ENCODE peak calls at places on chromosomes 13 and 19, in seven cellular contexts. One of them, this sample, is unnamed.

GRCh38 chr19:30428856-30429255 is 56.7 kb downstream of the ZNF536 start:
- DNase-seq in endodermal cell: no peak
- DNase-seq in stomach: no peak
- DNase-seq in nephron progenitor cell: no peak
- DNase-seq in A549: no peak
- DNase-seq in AG04450: no peak
- DNase-seq in IMR-90: no peak
- DNase-seq in this sample: peak

GRCh38 chr19:29798783-29799182 is 13.0 kb upstream of the CCNE1 start:
- DNase-seq in IMR-90: peak
- DNase-seq in endodermal cell: no peak
- DNase-seq in A549: no peak
- DNase-seq in AG04450: no peak
- DNase-seq in stomach: no peak
- DNase-seq in nephron progenitor cell: no peak
- DNase-seq in this sample: no peak

GRCh38 chr19:41551212-41551610 is 24.8 kb upstream of the CEACAM21 start:
- DNase-seq in stomach: no peak
- DNase-seq in AG04450: no peak
- DNase-seq in A549: no peak
- DNase-seq in nephron progenitor cell: no peak
- DNase-seq in endodermal cell: no peak
- DNase-seq in IMR-90: no peak
- DNase-seq in this sample: no peak

GRCh38 chr19:20422616-20423205 is 142.9 kb downstream of the ZNF737 start:
- DNase-seq in nephron progenitor cell: no peak
- DNase-seq in A549: no peak
- DNase-seq in IMR-90: no peak
- DNase-seq in stomach: no peak
- DNase-seq in endodermal cell: peak
- DNase-seq in AG04450: no peak
- DNase-seq in this sample: no peak

GRCh38 chr13:93620366-93620765 is 393.8 kb downstream of the GPC6 start:
- DNase-seq in AG04450: no peak
- DNase-seq in stomach: no peak
- DNase-seq in nephron progenitor cell: no peak
- DNase-seq in IMR-90: no peak
- DNase-seq in endodermal cell: no peak
- DNase-seq in A549: no peak
- DNase-seq in this sample: no peak

GRCh38 chr19:49912965-49913685 is 15.9 kb upstream of the ATF5 start:
- DNase-seq in IMR-90: peak
- DNase-seq in nephron progenitor cell: no peak
- DNase-seq in endodermal cell: peak
- DNase-seq in stomach: no peak
- DNase-seq in A549: no peak
- DNase-seq in AG04450: no peak
- DNase-seq in this sample: no peak

GRCh38 chr13:60074397-60074796 is 89.3 kb downstream of the DIAPH3 start:
- DNase-seq in endodermal cell: no peak
- DNase-seq in A549: no peak
- DNase-seq in IMR-90: peak
- DNase-seq in nephron progenitor cell: no peak
- DNase-seq in stomach: no peak
- DNase-seq in AG04450: peak
- DNase-seq in this sample: no peak

GRCh38 chr13:92804346-92804745 is 422.3 kb upstream of the GPC6 start:
- DNase-seq in stomach: no peak
- DNase-seq in AG04450: no peak
- DNase-seq in IMR-90: peak
- DNase-seq in endodermal cell: no peak
- DNase-seq in nephron progenitor cell: no peak
- DNase-seq in A549: no peak
- DNase-seq in this sample: no peak

GRCh38 chr13:65336916-65337315 is 1893.2 kb downstream of the PCDH9 start:
- DNase-seq in A549: no peak
- DNase-seq in AG04450: peak
- DNase-seq in stomach: no peak
- DNase-seq in endodermal cell: no peak
- DNase-seq in IMR-90: peak
- DNase-seq in nephron progenitor cell: no peak
- DNase-seq in this sample: no peak

GRCh38 chr19:5826531-5827341 is 12.8 kb downstream of the FUT6 start:
- DNase-seq in endodermal cell: peak
- DNase-seq in nephron progenitor cell: peak
- DNase-seq in IMR-90: no peak
- DNase-seq in stomach: peak
- DNase-seq in AG04450: no peak
- DNase-seq in A549: peak
- DNase-seq in this sample: no peak

GRCh38 chr13:93771229-93771628 is 544.6 kb downstream of the GPC6 start:
- DNase-seq in nephron progenitor cell: no peak
- DNase-seq in IMR-90: no peak
- DNase-seq in endodermal cell: no peak
- DNase-seq in A549: no peak
- DNase-seq in stomach: no peak
- DNase-seq in AG04450: no peak
- DNase-seq in this sample: no peak

GRCh38 chr13:111256946-111257345 is 63.5 kb upstream of the TEX29 start:
- DNase-seq in IMR-90: no peak
- DNase-seq in endodermal cell: no peak
- DNase-seq in nephron progenitor cell: no peak
- DNase-seq in AG04450: no peak
- DNase-seq in A549: no peak
- DNase-seq in stomach: no peak
- DNase-seq in this sample: no peak

GRCh38 chr13:50894042-50894441 is 15.5 kb upstream of the RNASEH2B start:
- DNase-seq in endodermal cell: no peak
- DNase-seq in nephron progenitor cell: no peak
- DNase-seq in AG04450: no peak
- DNase-seq in stomach: no peak
- DNase-seq in A549: no peak
- DNase-seq in IMR-90: no peak
- DNase-seq in this sample: no peak

GRCh38 chr13:31638577-31638976 is 100.7 kb upstream of the RXFP2 start:
- DNase-seq in nephron progenitor cell: no peak
- DNase-seq in IMR-90: peak
- DNase-seq in stomach: no peak
- DNase-seq in AG04450: peak
- DNase-seq in A549: no peak
- DNase-seq in endodermal cell: no peak
- DNase-seq in this sample: no peak

GRCh38 chr13:28204690-28205443 is 66.5 kb downstream of the PAN3 start:
- DNase-seq in stomach: no peak
- DNase-seq in nephron progenitor cell: no peak
- DNase-seq in AG04450: no peak
- DNase-seq in A549: no peak
- DNase-seq in endodermal cell: no peak
- DNase-seq in IMR-90: no peak
- DNase-seq in this sample: no peak

GRCh38 chr19:39319892-39320168 is 833 bp downstream of the LRFN1 start:
- DNase-seq in nephron progenitor cell: peak
- DNase-seq in stomach: no peak
- DNase-seq in endodermal cell: no peak
- DNase-seq in A549: no peak
- DNase-seq in AG04450: no peak
- DNase-seq in IMR-90: no peak
- DNase-seq in this sample: no peak

GRCh38 chr13:26254583-26255102 is 714 bp downstream of the CDK8 start:
- DNase-seq in A549: peak
- DNase-seq in AG04450: no peak
- DNase-seq in stomach: peak
- DNase-seq in endodermal cell: peak
- DNase-seq in IMR-90: peak
- DNase-seq in nephron progenitor cell: peak
- DNase-seq in this sample: peak

GRCh38 chr19:28130066-28130511 is 1082.9 kb downstream of the UQCRFS1 start:
- DNase-seq in stomach: no peak
- DNase-seq in nephron progenitor cell: peak
- DNase-seq in AG04450: no peak
- DNase-seq in endodermal cell: no peak
- DNase-seq in IMR-90: no peak
- DNase-seq in A549: no peak
- DNase-seq in this sample: no peak

GRCh38 chr13:50255639-50256038 is 240.4 kb downstream of the KCNRG start:
- DNase-seq in stomach: no peak
- DNase-seq in AG04450: no peak
- DNase-seq in endodermal cell: no peak
- DNase-seq in A549: no peak
- DNase-seq in IMR-90: no peak
- DNase-seq in nephron progenitor cell: no peak
- DNase-seq in this sample: no peak

GRCh38 chr19:2139385-2140192 is 11.8 kb downstream of the AP3D1 start:
- DNase-seq in IMR-90: no peak
- DNase-seq in A549: no peak
- DNase-seq in nephron progenitor cell: no peak
- DNase-seq in stomach: no peak
- DNase-seq in AG04450: no peak
- DNase-seq in endodermal cell: no peak
- DNase-seq in this sample: no peak

GRCh38 chr13:88086577-88086976 is 415.4 kb downstream of the SLITRK5 start:
- DNase-seq in AG04450: peak
- DNase-seq in nephron progenitor cell: no peak
- DNase-seq in A549: no peak
- DNase-seq in stomach: no peak
- DNase-seq in IMR-90: peak
- DNase-seq in endodermal cell: no peak
- DNase-seq in this sample: no peak

GRCh38 chr19:31334101-31334848 is 15.0 kb downstream of the TSHZ3 start:
- DNase-seq in endodermal cell: no peak
- DNase-seq in IMR-90: peak
- DNase-seq in nephron progenitor cell: no peak
- DNase-seq in stomach: no peak
- DNase-seq in AG04450: no peak
- DNase-seq in A549: no peak
- DNase-seq in this sample: no peak

GRCh38 chr13:113527272-113527958 is 36.9 kb upstream of the DCUN1D2 start:
- DNase-seq in endodermal cell: no peak
- DNase-seq in A549: no peak
- DNase-seq in AG04450: no peak
- DNase-seq in IMR-90: no peak
- DNase-seq in nephron progenitor cell: no peak
- DNase-seq in stomach: peak
- DNase-seq in this sample: no peak

DNA sequence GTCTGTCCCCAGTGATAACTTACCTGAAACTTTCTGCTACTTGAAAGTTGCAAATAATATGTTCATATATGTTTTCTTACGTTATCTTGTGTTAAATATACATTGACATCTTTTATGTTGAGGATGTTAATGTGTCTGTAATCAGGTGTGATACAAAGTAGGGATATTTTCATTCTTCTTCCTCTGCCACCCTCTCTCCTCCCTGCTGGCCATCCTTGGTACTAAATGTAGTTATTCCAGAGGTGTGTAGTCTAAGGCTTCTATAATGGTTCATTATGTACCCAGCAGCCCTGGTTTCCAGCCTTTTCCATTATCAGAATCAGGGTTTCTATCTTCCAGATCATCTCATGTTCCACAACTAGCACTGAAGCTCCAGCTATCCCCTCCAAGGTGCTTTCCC is 606.7 kb upstream of the KLHL1 start:
- DNase-seq in nephron progenitor cell: no peak
- DNase-seq in IMR-90: no peak
- DNase-seq in stomach: no peak
- DNase-seq in AG04450: no peak
- DNase-seq in A549: no peak
- DNase-seq in endodermal cell: no peak
- DNase-seq in this sample: no peak
- TF ChIP-seq CTCF in nephron progenitor cell: peak
- TF ChIP-seq CTCF in IMR-90: no peak
- TF ChIP-seq CTCF in stomach: no peak
- TF ChIP-seq CTCF in AG04450: no peak
- TF ChIP-seq CTCF in A549: no peak
- TF ChIP-seq CTCF in endodermal cell: peak
- TF ChIP-seq CTCF in this sample: no peak

DNA sequence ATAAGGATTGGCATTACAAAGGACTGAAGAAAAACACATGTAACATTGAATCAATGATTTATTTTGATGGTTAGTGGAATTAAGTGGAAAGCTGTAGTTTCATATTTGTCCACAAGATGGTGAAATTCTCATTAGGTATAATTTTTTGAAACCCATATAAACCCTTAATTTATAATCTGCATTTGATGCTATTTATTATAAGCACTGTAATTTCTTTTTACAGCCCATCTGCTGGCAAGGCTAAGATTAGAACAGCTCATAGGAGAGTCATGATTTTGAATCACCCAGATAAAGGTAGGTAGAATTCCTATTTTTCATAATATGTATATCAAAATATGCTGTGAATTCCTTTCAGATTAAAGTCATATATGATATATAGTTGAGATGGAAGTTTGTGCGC is 62.2 kb downstream of the DNAJC15 start:
- DNase-seq in A549: peak
- DNase-seq in endodermal cell: no peak
- DNase-seq in stomach: no peak
- DNase-seq in IMR-90: peak
- DNase-seq in nephron progenitor cell: no peak
- DNase-seq in AG04450: no peak
- DNase-seq in this sample: no peak
- TF ChIP-seq CTCF in A549: peak
- TF ChIP-seq CTCF in endodermal cell: peak
- TF ChIP-seq CTCF in stomach: no peak
- TF ChIP-seq CTCF in IMR-90: peak
- TF ChIP-seq CTCF in nephron progenitor cell: peak
- TF ChIP-seq CTCF in AG04450: peak
- TF ChIP-seq CTCF in this sample: peak

GRCh38 chr13:108342369-108343289 is 73.1 kb downstream of the TNFSF13B start:
- DNase-seq in IMR-90: peak
- DNase-seq in nephron progenitor cell: no peak
- DNase-seq in A549: peak
- DNase-seq in endodermal cell: no peak
- DNase-seq in stomach: no peak
- DNase-seq in AG04450: peak
- DNase-seq in this sample: no peak
- TF ChIP-seq CTCF in IMR-90: peak
- TF ChIP-seq CTCF in nephron progenitor cell: peak
- TF ChIP-seq CTCF in A549: peak
- TF ChIP-seq CTCF in endodermal cell: peak
- TF ChIP-seq CTCF in stomach: no peak
- TF ChIP-seq CTCF in AG04450: peak
- TF ChIP-seq CTCF in this sample: peak

GRCh38 chr19:11281336-11282049 is 14.5 kb upstream of the TSPAN16 start:
- DNase-seq in endodermal cell: no peak
- DNase-seq in nephron progenitor cell: no peak
- DNase-seq in A549: no peak
- DNase-seq in IMR-90: no peak
- DNase-seq in AG04450: no peak
- DNase-seq in stomach: no peak
- DNase-seq in this sample: no peak

GRCh38 chr19:11288349-11288748 is 7.6 kb upstream of the TSPAN16 start:
- DNase-seq in IMR-90: peak
- DNase-seq in A549: peak
- DNase-seq in AG04450: peak
- DNase-seq in nephron progenitor cell: no peak
- DNase-seq in endodermal cell: no peak
- DNase-seq in stomach: no peak
- DNase-seq in this sample: no peak

GRCh38 chr19:11291415-11291814 is 4.5 kb upstream of the TSPAN16 start:
- DNase-seq in A549: no peak
- DNase-seq in nephron progenitor cell: no peak
- DNase-seq in endodermal cell: no peak
- DNase-seq in stomach: no peak
- DNase-seq in AG04450: no peak
- DNase-seq in IMR-90: no peak
- DNase-seq in this sample: no peak

GRCh38 chr19:11284535-11284934 is 11.4 kb upstream of the TSPAN16 start:
- DNase-seq in stomach: no peak
- DNase-seq in A549: no peak
- DNase-seq in AG04450: no peak
- DNase-seq in IMR-90: no peak
- DNase-seq in nephron progenitor cell: no peak
- DNase-seq in endodermal cell: no peak
- DNase-seq in this sample: no peak

GRCh38 chr19:11286312-11286974 is 9.5 kb upstream of the TSPAN16 start:
- DNase-seq in IMR-90: peak
- DNase-seq in stomach: no peak
- DNase-seq in nephron progenitor cell: no peak
- DNase-seq in A549: no peak
- DNase-seq in AG04450: peak
- DNase-seq in endodermal cell: no peak
- DNase-seq in this sample: no peak
- TF ChIP-seq CTCF in IMR-90: no peak
- TF ChIP-seq CTCF in stomach: no peak
- TF ChIP-seq CTCF in nephron progenitor cell: no peak
- TF ChIP-seq CTCF in A549: no peak
- TF ChIP-seq CTCF in AG04450: peak
- TF ChIP-seq CTCF in endodermal cell: no peak
- TF ChIP-seq CTCF in this sample: peak